ENCODE peak calls at places on chromosomes 13 and 19, in ten cellular contexts. E, D, B, L, Q, R, V, J, M and G are unnamed samples.

GRCh38 chr19:3270908-3271307 is 46.4 kb downstream of the CELF5 start:
- DNase-seq in B (peak), V (no peak), M (no peak), Q (no peak), L (no peak), E (no peak), R (no peak), J (peak), D (no peak), G (no peak)

GRCh38 chr13:76965759-76966421 is 17.6 kb downstream of the ACOD1 start:
- DNase-seq in M (peak), D (no peak), Q (peak), J (no peak), B (no peak), R (no peak), V (peak), L (peak), E (peak), G (peak)

GRCh38 chr19:32611161-32611560 is 30.2 kb downstream of the PDCD5 start:
- DNase-seq in Q (no peak), L (no peak), R (no peak), D (no peak), M (no peak), B (no peak), J (no peak), E (no peak), V (peak), G (no peak)

GRCh38 chr19:49988433-49988832 is 27.5 kb upstream of the SIGLEC11 start:
- DNase-seq in L (no peak), M (peak), B (no peak), J (no peak), R (no peak), D (no peak), Q (no peak), E (no peak), V (no peak), G (no peak)

GRCh38 chr13:70162141-70162540 is 53.9 kb upstream of the KLHL1 start:
- DNase-seq in B (no peak), L (no peak), J (no peak), Q (no peak), R (no peak), V (no peak), M (no peak), E (no peak), D (no peak), G (no peak)

GRCh38 chr19:12833747-12834417 is 497 bp downstream of the RTBDN start:
- DNase-seq in E (no peak), B (no peak), L (no peak), V (no peak), M (no peak), Q (no peak), J (peak), D (no peak), R (peak), G (no peak)

GRCh38 chr19:6425732-6426686 is 1.4 kb upstream of the KHSRP start:
- DNase-seq in E (peak), B (no peak), L (no peak), Q (no peak), M (no peak), V (no peak), D (peak), R (no peak), J (no peak), G (no peak)

GRCh38 chr19:33470686-33471085 is 50.9 kb downstream of the PEPD start:
- DNase-seq in R (no peak), B (no peak), J (peak), Q (no peak), D (no peak), V (no peak), M (no peak), L (peak), E (no peak), G (no peak)

GRCh38 chr13:104750377-104750776 is 1684.2 kb upstream of the SLC10A2 start:
- DNase-seq in Q (no peak), L (no peak), J (no peak), V (no peak), R (no peak), M (no peak), D (no peak), E (no peak), B (no peak), G (no peak)

GRCh38 chr19:30361721-30362120 is 10.5 kb upstream of the ZNF536 start:
- DNase-seq in V (no peak), J (no peak), M (no peak), R (no peak), B (no peak), Q (no peak), L (no peak), D (no peak), E (no peak), G (no peak)

GRCh38 chr13:28707629-28708427 is 10.9 kb downstream of the SLC46A3 start:
- DNase-seq in E (no peak), J (no peak), V (peak), B (no peak), L (no peak), Q (no peak), R (no peak), D (peak), M (peak), G (no peak)

GRCh38 chr13:44165895-44166496 is 207.6 kb upstream of the SERP2 start:
- DNase-seq in L (no peak), J (no peak), E (no peak), R (no peak), V (no peak), D (no peak), M (no peak), Q (no peak), B (no peak), G (no peak)

GRCh38 chr19:1809663-1810062 is 2.4 kb downstream of the ATP8B3 start:
- DNase-seq in D (no peak), R (no peak), E (no peak), M (no peak), V (no peak), B (no peak), Q (no peak), L (no peak), J (no peak), G (no peak)

GRCh38 chr19:49213791-49214190 is 56.2 kb downstream of the TRPM4 start:
- DNase-seq in V (no peak), Q (no peak), J (no peak), B (no peak), M (no peak), L (no peak), E (no peak), D (no peak), R (no peak), G (no peak)

GRCh38 chr13:109764045-109764444 is 22.3 kb downstream of the IRS2 start:
- DNase-seq in D (no peak), M (no peak), B (no peak), V (no peak), L (no peak), Q (no peak), R (no peak), E (no peak), J (no peak), G (no peak)

GRCh38 chr13:25375727-25376358 is 4.1 kb downstream of the ATP8A2 start:
- DNase-seq in E (no peak), V (peak), R (no peak), M (peak), L (no peak), J (no peak), B (peak), D (peak), Q (no peak), G (no peak)

GRCh38 chr13:90498816-90499215 is 848.7 kb upstream of the MIR17HG start:
- DNase-seq in Q (no peak), E (no peak), J (no peak), M (no peak), D (no peak), V (no peak), L (no peak), B (no peak), R (no peak), G (no peak)